ENCODE peak calls at places on chromosomes 5 and 9, in eight cellular contexts. T, L, F, A, X, P, O and K are unnamed samples.
A peak's percentile ranks its signal among the peaks of the same experiment; 100 is the strongest.

GRCh38 chr9:31519011-31519410 is 865.4 kb upstream of the ACO1 start:
- DNase-seq in L (no peak), F (no peak), P (no peak), O (no peak), A (no peak), X (no peak), T (no peak), K (no peak)

GRCh38 chr9:95808001-95808400 is 67.5 kb upstream of the ERCC6L2 start:
- DNase-seq in A (no peak), F (no peak), X (no peak), T (no peak), O (no peak), P (no peak), L (no peak), K (no peak)

GRCh38 chr9:121230231-121230630 is 28.6 kb upstream of the RAB14 start:
- DNase-seq in A (no peak), T (no peak), L (no peak), X (no peak), P (no peak), O (no peak), F (no peak), K (no peak)

GRCh38 chr9:85268024-85268610 is 473.6 kb downstream of the AGTPBP1 start:
- DNase-seq in T (no peak), P (no peak), X (no peak), L (no peak), F (no peak), A (no peak), O (no peak), K (no peak)

GRCh38 chr5:131640043-131640856 is 5.2 kb upstream of the RAPGEF6 start:
- DNase-seq in L (no peak), A (peak; percentile 27), T (peak; percentile 24), F (no peak), O (no peak), P (no peak), X (no peak), K (no peak)

GRCh38 chr5:79143684-79144379 is 32.2 kb downstream of the BHMT start:
- DNase-seq in L (peak; percentile 55), P (no peak), A (no peak), F (peak; percentile 82), T (no peak), O (no peak), X (no peak), K (no peak)

GRCh38 chr5:175415303-175415702 is 28.7 kb downstream of the DRD1 start:
- DNase-seq in L (no peak), P (no peak), F (no peak), O (no peak), A (no peak), X (no peak), T (no peak), K (no peak)

GRCh38 chr9:11469745-11470144 is 856.9 kb upstream of the PTPRD start:
- DNase-seq in T (no peak), O (no peak), P (no peak), X (no peak), F (no peak), L (no peak), A (no peak), K (no peak)

GRCh38 chr9:89435315-89435823 is 62.5 kb downstream of the SEMA4D start:
- DNase-seq in X (peak; percentile 86), F (no peak), O (no peak), T (no peak), L (peak; percentile 13), A (no peak), P (peak; percentile 61), K (no peak)

GRCh38 chr9:12856608-12857007 is 81.8 kb downstream of the LURAP1L start:
- DNase-seq in L (no peak), O (no peak), A (no peak), F (no peak), P (no peak), T (no peak), X (no peak), K (no peak)

GRCh38 chr9:76729980-76730737 is 34.1 kb upstream of the PCA3 start:
- DNase-seq in X (no peak), F (no peak), O (no peak), P (no peak), A (no peak), T (no peak), L (no peak), K (no peak)

GRCh38 chr5:65101706-65102105 is 333.0 kb downstream of the CWC27 start:
- DNase-seq in L (no peak), A (no peak), T (no peak), P (no peak), O (no peak), F (no peak), X (no peak), K (no peak)

GRCh38 chr9:80156725-80157124 is 585.0 kb downstream of the TLE4 start:
- DNase-seq in L (no peak), X (no peak), A (no peak), P (no peak), T (no peak), O (no peak), F (no peak), K (no peak)

GRCh38 chr5:159451197-159452052 is 121.1 kb upstream of the IL12B start:
- DNase-seq in O (no peak), L (peak; percentile 75), F (peak; percentile 75), T (no peak), X (peak; percentile 85), P (no peak), A (no peak), K (no peak)

GRCh38 chr9:71690058-71690691 is 78.1 kb downstream of the CEMIP2 start:
- DNase-seq in X (no peak), F (no peak), O (no peak), L (no peak), P (no peak), T (no peak), A (no peak), K (no peak)

GRCh38 chr5:129118826-129119225 is 24.3 kb downstream of the ISOC1 start:
- DNase-seq in T (no peak), P (no peak), F (no peak), X (no peak), O (no peak), A (no peak), L (no peak), K (no peak)

GRCh38 chr5:134512661-134512999 is 12.8 kb upstream of the JADE2 start:
- DNase-seq in A (no peak), O (no peak), P (no peak), X (no peak), F (no peak), T (no peak), L (no peak), K (no peak)

GRCh38 chr5:3391210-3391609 is 204.4 kb upstream of the IRX1 start:
- DNase-seq in O (no peak), X (no peak), L (no peak), F (no peak), T (no peak), A (no peak), P (no peak), K (no peak)

GRCh38 chr9:2838356-2838983 is 5.4 kb downstream of the PUM3 start:
- DNase-seq in T (no peak), F (no peak), O (no peak), X (no peak), A (no peak), L (no peak), P (no peak), K (no peak)

GRCh38 chr5:59810041-59810440 is 83.5 kb downstream of the PDE4D start:
- DNase-seq in A (peak; percentile 64), P (peak; percentile 71), X (peak; percentile 94), O (peak; percentile 77), T (peak; percentile 54), L (peak; percentile 82), F (no peak), K (peak; percentile 75)

GRCh38 chr5:177023247-177023703 is 779 bp downstream of the ZNF346 start:
- DNase-seq in X (peak; percentile 84), P (no peak), A (peak; percentile 35), T (peak; percentile 45), L (no peak), O (peak; percentile 8), F (no peak), K (no peak)

GRCh38 chr9:696332-697090 is 145.0 kb upstream of the DMRT1 start:
- DNase-seq in L (peak; percentile 47), A (no peak), O (no peak), T (no peak), P (no peak), X (no peak), F (no peak), K (no peak)

GRCh38 chr9:134811673-134812668 is 68.6 kb upstream of the FCN2 start:
- DNase-seq in F (no peak), L (no peak), O (no peak), A (no peak), X (no peak), P (no peak), T (no peak), K (no peak)
- TF ChIP-seq CTCF in F (no peak), L (no peak), O (no peak), A (no peak), X (no peak), P (no peak), T (no peak), K (no peak)

GRCh38 chr5:32057157-32058096 is 116.7 kb downstream of the GOLPH3 start:
- DNase-seq in L (no peak), A (no peak), T (no peak), O (no peak), P (no peak), F (no peak), X (no peak), K (no peak)
- TF ChIP-seq CTCF in L (no peak), A (no peak), T (no peak), O (peak; percentile 55), P (no peak), F (no peak), X (no peak), K (peak; percentile 65)

DNA sequence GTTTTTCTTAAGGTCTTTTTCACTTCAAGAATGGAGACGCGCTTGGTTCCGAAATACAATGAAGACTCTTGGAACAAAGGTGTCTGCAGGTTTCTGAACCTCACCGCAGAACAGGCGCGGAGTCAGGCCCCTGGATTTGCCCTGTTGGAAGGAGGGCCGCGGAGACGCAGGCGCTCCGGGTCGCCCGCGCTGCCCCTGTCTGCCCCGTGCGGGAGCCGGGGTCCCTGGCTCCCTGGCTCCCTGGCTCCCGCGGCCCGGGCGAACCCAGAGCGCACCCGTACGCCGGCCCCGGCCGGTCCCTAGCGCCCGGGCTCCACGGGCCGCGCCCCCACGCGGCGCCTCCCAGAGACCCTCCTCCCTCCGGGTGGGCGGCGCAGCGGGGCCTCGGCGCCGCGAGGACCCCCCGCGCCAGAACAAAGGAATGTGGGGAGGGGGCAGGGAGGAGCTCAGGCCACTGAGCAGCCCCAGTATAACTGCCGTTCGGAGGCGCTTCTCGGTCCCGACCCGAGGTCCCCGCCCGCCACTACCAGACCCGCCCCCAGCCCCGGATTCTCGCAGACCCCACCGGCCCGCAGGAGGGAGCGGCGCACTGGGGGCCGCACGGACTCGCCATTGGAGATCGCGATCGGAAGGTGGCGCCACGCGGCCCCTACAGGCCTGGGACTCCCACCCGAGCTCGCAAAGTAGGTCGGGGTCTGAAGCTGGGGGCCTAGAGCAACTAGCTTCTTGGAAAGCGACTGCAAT is 2.4 kb downstream of the NFIL3 start:
- DNase-seq in P (no peak), F (no peak), A (peak; percentile 36), L (no peak), X (peak; percentile 89), O (peak; percentile 43), T (peak; percentile 54), K (peak; percentile 68)
- TF ChIP-seq CTCF in P (no peak), F (peak; percentile 74), A (peak; percentile 51), L (no peak), X (no peak), O (peak; percentile 58), T (peak; percentile 57), K (no peak)

DNA sequence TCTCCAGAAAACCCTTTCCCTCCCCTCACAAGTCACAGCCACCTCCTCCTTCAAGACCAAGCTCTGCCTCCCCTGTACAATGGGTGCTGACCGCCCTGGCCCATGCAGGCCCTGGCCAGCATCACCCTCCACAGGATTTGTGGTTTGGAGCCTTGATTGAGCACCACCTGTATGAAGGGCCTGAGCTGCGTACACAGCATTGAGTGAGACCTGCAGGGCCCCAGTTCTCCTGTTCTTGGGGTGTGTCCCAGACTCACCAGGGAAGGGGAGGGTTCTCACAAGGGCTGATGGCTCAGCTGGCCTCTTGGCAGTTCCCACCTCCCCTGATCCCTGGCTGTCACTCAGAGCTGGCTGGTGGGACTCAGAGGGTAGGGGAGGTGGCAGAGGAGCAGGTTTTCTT is 63.7 kb upstream of the IER5L start:
- DNase-seq in P (no peak), A (no peak), T (no peak), O (no peak), X (no peak), L (no peak), F (no peak), K (no peak)
- TF ChIP-seq CTCF in P (no peak), A (no peak), T (no peak), O (no peak), X (no peak), L (no peak), F (no peak), K (no peak)